ENCODE peak calls at places on chromosomes 13 and 19, in nine cellular contexts. One of them, this sample, is unnamed.

GRCh38 chr13:35512271-35512920 is 35.9 kb upstream of the MAB21L1 start:
- DNase-seq in AG04449: peak
- DNase-seq in activated T-cell treated with anti-CD3 and anti-CD28 coated beads, Interleukin-2, amount 50 U/mL, for 48 hours: no peak
- DNase-seq in NCI-H1092: no peak
- DNase-seq in T follicular helper cell: no peak
- DNase-seq in glutamatergic neuron: no peak
- DNase-seq in GM04504: peak
- DNase-seq in cardiac muscle cell: no peak
- DNase-seq in heart right ventricle: no peak
- DNase-seq in this sample: no peak

GRCh38 chr13:51330741-51331140 is 8.8 kb upstream of the SERPINE3 start:
- DNase-seq in AG04449: peak
- DNase-seq in activated T-cell treated with anti-CD3 and anti-CD28 coated beads, Interleukin-2, amount 50 U/mL, for 48 hours: no peak
- DNase-seq in NCI-H1092: no peak
- DNase-seq in T follicular helper cell: no peak
- DNase-seq in glutamatergic neuron: no peak
- DNase-seq in GM04504: no peak
- DNase-seq in cardiac muscle cell: no peak
- DNase-seq in heart right ventricle: no peak
- DNase-seq in this sample: no peak

GRCh38 chr19:18225702-18226468 is at the start of gene PDE4C:
- DNase-seq in AG04449: no peak
- DNase-seq in activated T-cell treated with anti-CD3 and anti-CD28 coated beads, Interleukin-2, amount 50 U/mL, for 48 hours: no peak
- DNase-seq in NCI-H1092: no peak
- DNase-seq in T follicular helper cell: no peak
- DNase-seq in glutamatergic neuron: peak
- DNase-seq in GM04504: no peak
- DNase-seq in cardiac muscle cell: no peak
- DNase-seq in heart right ventricle: peak
- DNase-seq in this sample: no peak

GRCh38 chr19:56639217-56639616 is 3.7 kb upstream of the SMIM17 start:
- DNase-seq in AG04449: no peak
- DNase-seq in activated T-cell treated with anti-CD3 and anti-CD28 coated beads, Interleukin-2, amount 50 U/mL, for 48 hours: no peak
- DNase-seq in NCI-H1092: no peak
- DNase-seq in T follicular helper cell: no peak
- DNase-seq in glutamatergic neuron: no peak
- DNase-seq in GM04504: no peak
- DNase-seq in cardiac muscle cell: peak
- DNase-seq in heart right ventricle: no peak
- DNase-seq in this sample: no peak

GRCh38 chr13:32947886-32948285 is 68.3 kb upstream of the KL start:
- DNase-seq in AG04449: no peak
- DNase-seq in activated T-cell treated with anti-CD3 and anti-CD28 coated beads, Interleukin-2, amount 50 U/mL, for 48 hours: no peak
- DNase-seq in NCI-H1092: peak
- DNase-seq in T follicular helper cell: no peak
- DNase-seq in glutamatergic neuron: peak
- DNase-seq in GM04504: no peak
- DNase-seq in cardiac muscle cell: no peak
- DNase-seq in heart right ventricle: no peak
- DNase-seq in this sample: no peak

GRCh38 chr13:79973533-79973963 is 367.4 kb downstream of the SPRY2 start:
- DNase-seq in AG04449: no peak
- DNase-seq in activated T-cell treated with anti-CD3 and anti-CD28 coated beads, Interleukin-2, amount 50 U/mL, for 48 hours: no peak
- DNase-seq in NCI-H1092: no peak
- DNase-seq in T follicular helper cell: no peak
- DNase-seq in glutamatergic neuron: no peak
- DNase-seq in GM04504: no peak
- DNase-seq in cardiac muscle cell: no peak
- DNase-seq in heart right ventricle: peak
- DNase-seq in this sample: no peak

GRCh38 chr13:85093808-85094207 is 705.4 kb downstream of the SLITRK6 start:
- DNase-seq in AG04449: no peak
- DNase-seq in activated T-cell treated with anti-CD3 and anti-CD28 coated beads, Interleukin-2, amount 50 U/mL, for 48 hours: no peak
- DNase-seq in NCI-H1092: no peak
- DNase-seq in T follicular helper cell: no peak
- DNase-seq in glutamatergic neuron: no peak
- DNase-seq in GM04504: no peak
- DNase-seq in cardiac muscle cell: no peak
- DNase-seq in heart right ventricle: no peak
- DNase-seq in this sample: no peak

GRCh38 chr13:52159159-52159982 is at the start of gene NEK3:
- DNase-seq in AG04449: no peak
- DNase-seq in activated T-cell treated with anti-CD3 and anti-CD28 coated beads, Interleukin-2, amount 50 U/mL, for 48 hours: peak
- DNase-seq in NCI-H1092: peak
- DNase-seq in T follicular helper cell: peak
- DNase-seq in glutamatergic neuron: peak
- DNase-seq in GM04504: peak
- DNase-seq in cardiac muscle cell: peak
- DNase-seq in heart right ventricle: peak
- DNase-seq in this sample: peak

GRCh38 chr19:38401148-38401547 is 1.7 kb upstream of the FAM98C start:
- DNase-seq in AG04449: no peak
- DNase-seq in activated T-cell treated with anti-CD3 and anti-CD28 coated beads, Interleukin-2, amount 50 U/mL, for 48 hours: no peak
- DNase-seq in NCI-H1092: no peak
- DNase-seq in T follicular helper cell: no peak
- DNase-seq in glutamatergic neuron: no peak
- DNase-seq in GM04504: no peak
- DNase-seq in cardiac muscle cell: no peak
- DNase-seq in heart right ventricle: no peak
- DNase-seq in this sample: no peak

GRCh38 chr13:76398426-76398825 is 487.8 kb downstream of the KCTD12 start:
- DNase-seq in AG04449: no peak
- DNase-seq in activated T-cell treated with anti-CD3 and anti-CD28 coated beads, Interleukin-2, amount 50 U/mL, for 48 hours: no peak
- DNase-seq in NCI-H1092: no peak
- DNase-seq in T follicular helper cell: no peak
- DNase-seq in glutamatergic neuron: no peak
- DNase-seq in GM04504: no peak
- DNase-seq in cardiac muscle cell: no peak
- DNase-seq in heart right ventricle: no peak
- DNase-seq in this sample: no peak

GRCh38 chr13:45046445-45046844 is 57.1 kb downstream of the GPALPP1 start:
- DNase-seq in AG04449: no peak
- DNase-seq in activated T-cell treated with anti-CD3 and anti-CD28 coated beads, Interleukin-2, amount 50 U/mL, for 48 hours: no peak
- DNase-seq in NCI-H1092: no peak
- DNase-seq in T follicular helper cell: no peak
- DNase-seq in glutamatergic neuron: no peak
- DNase-seq in GM04504: no peak
- DNase-seq in cardiac muscle cell: no peak
- DNase-seq in heart right ventricle: no peak
- DNase-seq in this sample: no peak

GRCh38 chr13:109646423-109646822 is 140.0 kb downstream of the IRS2 start:
- DNase-seq in AG04449: no peak
- DNase-seq in activated T-cell treated with anti-CD3 and anti-CD28 coated beads, Interleukin-2, amount 50 U/mL, for 48 hours: no peak
- DNase-seq in NCI-H1092: no peak
- DNase-seq in T follicular helper cell: no peak
- DNase-seq in glutamatergic neuron: no peak
- DNase-seq in GM04504: no peak
- DNase-seq in cardiac muscle cell: no peak
- DNase-seq in heart right ventricle: no peak
- DNase-seq in this sample: no peak

GRCh38 chr13:22926176-22927007 is 254.4 kb upstream of the SGCG start:
- DNase-seq in AG04449: no peak
- DNase-seq in activated T-cell treated with anti-CD3 and anti-CD28 coated beads, Interleukin-2, amount 50 U/mL, for 48 hours: no peak
- DNase-seq in NCI-H1092: no peak
- DNase-seq in T follicular helper cell: no peak
- DNase-seq in glutamatergic neuron: peak
- DNase-seq in GM04504: no peak
- DNase-seq in cardiac muscle cell: peak
- DNase-seq in heart right ventricle: peak
- DNase-seq in this sample: peak

GRCh38 chr13:71879129-71879535 is 12.1 kb upstream of the DACH1 start:
- DNase-seq in AG04449: no peak
- DNase-seq in activated T-cell treated with anti-CD3 and anti-CD28 coated beads, Interleukin-2, amount 50 U/mL, for 48 hours: no peak
- DNase-seq in NCI-H1092: peak
- DNase-seq in T follicular helper cell: no peak
- DNase-seq in glutamatergic neuron: no peak
- DNase-seq in GM04504: no peak
- DNase-seq in cardiac muscle cell: peak
- DNase-seq in heart right ventricle: peak
- DNase-seq in this sample: no peak

GRCh38 chr13:104984296-104984818 is 1551.1 kb downstream of the EFNB2 start:
- DNase-seq in AG04449: peak
- DNase-seq in activated T-cell treated with anti-CD3 and anti-CD28 coated beads, Interleukin-2, amount 50 U/mL, for 48 hours: peak
- DNase-seq in NCI-H1092: no peak
- DNase-seq in T follicular helper cell: no peak
- DNase-seq in glutamatergic neuron: no peak
- DNase-seq in GM04504: no peak
- DNase-seq in cardiac muscle cell: peak
- DNase-seq in heart right ventricle: peak
- DNase-seq in this sample: no peak

GRCh38 chr19:23758187-23759074 is at the start of gene ZNF681:
- DNase-seq in AG04449: peak
- DNase-seq in activated T-cell treated with anti-CD3 and anti-CD28 coated beads, Interleukin-2, amount 50 U/mL, for 48 hours: peak
- DNase-seq in NCI-H1092: peak
- DNase-seq in T follicular helper cell: peak
- DNase-seq in glutamatergic neuron: peak
- DNase-seq in GM04504: peak
- DNase-seq in cardiac muscle cell: peak
- DNase-seq in heart right ventricle: peak
- DNase-seq in this sample: peak

GRCh38 chr13:114067381-114067885 is 65.0 kb downstream of the RASA3 start:
- DNase-seq in AG04449: no peak
- DNase-seq in activated T-cell treated with anti-CD3 and anti-CD28 coated beads, Interleukin-2, amount 50 U/mL, for 48 hours: peak
- DNase-seq in NCI-H1092: no peak
- DNase-seq in T follicular helper cell: no peak
- DNase-seq in glutamatergic neuron: no peak
- DNase-seq in GM04504: peak
- DNase-seq in cardiac muscle cell: no peak
- DNase-seq in heart right ventricle: no peak
- DNase-seq in this sample: peak

GRCh38 chr19:8655340-8655709 is 24.9 kb downstream of the NFILZ start:
- DNase-seq in AG04449: no peak
- DNase-seq in activated T-cell treated with anti-CD3 and anti-CD28 coated beads, Interleukin-2, amount 50 U/mL, for 48 hours: peak
- DNase-seq in NCI-H1092: no peak
- DNase-seq in T follicular helper cell: no peak
- DNase-seq in glutamatergic neuron: no peak
- DNase-seq in GM04504: no peak
- DNase-seq in cardiac muscle cell: no peak
- DNase-seq in heart right ventricle: no peak
- DNase-seq in this sample: peak

GRCh38 chr13:27966641-27967202 is 2.4 kb downstream of the CDX2 start:
- DNase-seq in AG04449: no peak
- DNase-seq in activated T-cell treated with anti-CD3 and anti-CD28 coated beads, Interleukin-2, amount 50 U/mL, for 48 hours: no peak
- DNase-seq in NCI-H1092: no peak
- DNase-seq in T follicular helper cell: no peak
- DNase-seq in glutamatergic neuron: peak
- DNase-seq in GM04504: no peak
- DNase-seq in cardiac muscle cell: no peak
- DNase-seq in heart right ventricle: no peak
- DNase-seq in this sample: no peak

GRCh38 chr19:24159707-24160106 is 72.7 kb downstream of the ZNF254 start:
- DNase-seq in AG04449: no peak
- DNase-seq in activated T-cell treated with anti-CD3 and anti-CD28 coated beads, Interleukin-2, amount 50 U/mL, for 48 hours: no peak
- DNase-seq in NCI-H1092: no peak
- DNase-seq in T follicular helper cell: no peak
- DNase-seq in glutamatergic neuron: no peak
- DNase-seq in GM04504: no peak
- DNase-seq in cardiac muscle cell: no peak
- DNase-seq in heart right ventricle: no peak
- DNase-seq in this sample: no peak

GRCh38 chr19:54179262-54179587 is 6.3 kb upstream of the TMC4 start:
- DNase-seq in AG04449: no peak
- DNase-seq in activated T-cell treated with anti-CD3 and anti-CD28 coated beads, Interleukin-2, amount 50 U/mL, for 48 hours: no peak
- DNase-seq in NCI-H1092: no peak
- DNase-seq in T follicular helper cell: no peak
- DNase-seq in glutamatergic neuron: no peak
- DNase-seq in GM04504: no peak
- DNase-seq in cardiac muscle cell: no peak
- DNase-seq in heart right ventricle: no peak
- DNase-seq in this sample: no peak

GRCh38 chr13:99501952-99502310 is 659 bp downstream of the TM9SF2 start:
- DNase-seq in AG04449: no peak
- DNase-seq in activated T-cell treated with anti-CD3 and anti-CD28 coated beads, Interleukin-2, amount 50 U/mL, for 48 hours: peak
- DNase-seq in NCI-H1092: no peak
- DNase-seq in T follicular helper cell: no peak
- DNase-seq in glutamatergic neuron: peak
- DNase-seq in GM04504: no peak
- DNase-seq in cardiac muscle cell: peak
- DNase-seq in heart right ventricle: no peak
- DNase-seq in this sample: no peak

GRCh38 chr13:40127925-40128324 is 472.5 kb downstream of the COG6 start:
- DNase-seq in AG04449: no peak
- DNase-seq in activated T-cell treated with anti-CD3 and anti-CD28 coated beads, Interleukin-2, amount 50 U/mL, for 48 hours: no peak
- DNase-seq in NCI-H1092: no peak
- DNase-seq in T follicular helper cell: no peak
- DNase-seq in glutamatergic neuron: no peak
- DNase-seq in GM04504: no peak
- DNase-seq in cardiac muscle cell: no peak
- DNase-seq in heart right ventricle: no peak
- DNase-seq in this sample: no peak

GRCh38 chr13:71661921-71662320 is 205.1 kb downstream of the DACH1 start:
- DNase-seq in AG04449: no peak
- DNase-seq in activated T-cell treated with anti-CD3 and anti-CD28 coated beads, Interleukin-2, amount 50 U/mL, for 48 hours: no peak
- DNase-seq in NCI-H1092: no peak
- DNase-seq in T follicular helper cell: no peak
- DNase-seq in glutamatergic neuron: no peak
- DNase-seq in GM04504: peak
- DNase-seq in cardiac muscle cell: no peak
- DNase-seq in heart right ventricle: no peak
- DNase-seq in this sample: no peak

GRCh38 chr13:26051231-26052135 is at the start of gene SHISA2:
- DNase-seq in AG04449: no peak
- DNase-seq in activated T-cell treated with anti-CD3 and anti-CD28 coated beads, Interleukin-2, amount 50 U/mL, for 48 hours: peak
- DNase-seq in NCI-H1092: peak
- DNase-seq in T follicular helper cell: peak
- DNase-seq in glutamatergic neuron: peak
- DNase-seq in GM04504: no peak
- DNase-seq in cardiac muscle cell: peak
- DNase-seq in heart right ventricle: no peak
- DNase-seq in this sample: no peak

GRCh38 chr19:10555613-10555979 is 10.2 kb downstream of the KRI1 start:
- DNase-seq in AG04449: no peak
- DNase-seq in activated T-cell treated with anti-CD3 and anti-CD28 coated beads, Interleukin-2, amount 50 U/mL, for 48 hours: no peak
- DNase-seq in NCI-H1092: no peak
- DNase-seq in T follicular helper cell: no peak
- DNase-seq in glutamatergic neuron: no peak
- DNase-seq in GM04504: no peak
- DNase-seq in cardiac muscle cell: no peak
- DNase-seq in heart right ventricle: no peak
- DNase-seq in this sample: no peak

GRCh38 chr13:28679628-28680027 is 20.7 kb downstream of the POMP start:
- DNase-seq in AG04449: no peak
- DNase-seq in activated T-cell treated with anti-CD3 and anti-CD28 coated beads, Interleukin-2, amount 50 U/mL, for 48 hours: no peak
- DNase-seq in NCI-H1092: no peak
- DNase-seq in T follicular helper cell: no peak
- DNase-seq in glutamatergic neuron: no peak
- DNase-seq in GM04504: no peak
- DNase-seq in cardiac muscle cell: no peak
- DNase-seq in heart right ventricle: no peak
- DNase-seq in this sample: no peak

GRCh38 chr19:35587326-35587725 is 1.4 kb downstream of the PMIS2 start:
- DNase-seq in AG04449: no peak
- DNase-seq in activated T-cell treated with anti-CD3 and anti-CD28 coated beads, Interleukin-2, amount 50 U/mL, for 48 hours: no peak
- DNase-seq in NCI-H1092: no peak
- DNase-seq in T follicular helper cell: no peak
- DNase-seq in glutamatergic neuron: no peak
- DNase-seq in GM04504: no peak
- DNase-seq in cardiac muscle cell: no peak
- DNase-seq in heart right ventricle: no peak
- DNase-seq in this sample: no peak

GRCh38 chr13:41061075-41061913 is at the start of gene WBP4:
- DNase-seq in AG04449: peak
- DNase-seq in activated T-cell treated with anti-CD3 and anti-CD28 coated beads, Interleukin-2, amount 50 U/mL, for 48 hours: peak
- DNase-seq in NCI-H1092: peak
- DNase-seq in T follicular helper cell: peak
- DNase-seq in glutamatergic neuron: peak
- DNase-seq in GM04504: peak
- DNase-seq in cardiac muscle cell: peak
- DNase-seq in heart right ventricle: peak
- DNase-seq in this sample: peak

GRCh38 chr19:39046037-39046821 is 13.9 kb upstream of the FBXO27 start:
- DNase-seq in AG04449: no peak
- DNase-seq in activated T-cell treated with anti-CD3 and anti-CD28 coated beads, Interleukin-2, amount 50 U/mL, for 48 hours: no peak
- DNase-seq in NCI-H1092: no peak
- DNase-seq in T follicular helper cell: no peak
- DNase-seq in glutamatergic neuron: no peak
- DNase-seq in GM04504: no peak
- DNase-seq in cardiac muscle cell: no peak
- DNase-seq in heart right ventricle: no peak
- DNase-seq in this sample: no peak

GRCh38 chr13:51502206-51502651 is 49.4 kb upstream of the INTS6 start:
- DNase-seq in AG04449: no peak
- DNase-seq in activated T-cell treated with anti-CD3 and anti-CD28 coated beads, Interleukin-2, amount 50 U/mL, for 48 hours: peak
- DNase-seq in NCI-H1092: no peak
- DNase-seq in T follicular helper cell: no peak
- DNase-seq in glutamatergic neuron: no peak
- DNase-seq in GM04504: no peak
- DNase-seq in cardiac muscle cell: no peak
- DNase-seq in heart right ventricle: no peak
- DNase-seq in this sample: no peak